ENCODE peak calls at places on chromosomes 1 and 21, in seven cellular contexts. X, R, N, U, M, A and V are unnamed samples.

GRCh38 chr21:44694776-44695175 is 2.2 kb upstream of the KRTAP10-12 start:
- DNase-seq in X (no peak), R (no peak), N (no peak), U (no peak), M (no peak), A (no peak), V (no peak)

GRCh38 chr21:41369105-41369914 is 7.5 kb downstream of the MX2 start:
- DNase-seq in X (no peak), R (no peak), N (peak; percentile 21), U (peak; percentile 47), M (no peak), A (no peak), V (peak; percentile 31)

GRCh38 chr1:162292422-162292849 is 84.2 kb downstream of the SPATA46 start:
- DNase-seq in X (no peak), R (no peak), N (no peak), U (no peak), M (peak; percentile 62), A (no peak), V (no peak)

GRCh38 chr1:100921110-100921706 is 25.3 kb downstream of the SLC30A7 start:
- DNase-seq in X (no peak), R (no peak), N (peak; percentile 46), U (peak; percentile 61), M (peak; percentile 41), A (no peak), V (no peak)

GRCh38 chr1:5996641-5997270 is 4.5 kb upstream of the NPHP4 start:
- DNase-seq in X (no peak), R (no peak), N (no peak), U (no peak), M (no peak), A (no peak), V (no peak)

GRCh38 chr1:33342041-33342723 is 21.3 kb upstream of the A3GALT2 start:
- DNase-seq in X (peak; percentile 91), R (peak; percentile 90), N (peak; percentile 84), U (peak; percentile 79), M (peak; percentile 99), A (peak; percentile 44), V (peak; percentile 79)

GRCh38 chr1:84888753-84889152 is 4.3 kb downstream of the LPAR3 start:
- DNase-seq in X (no peak), R (no peak), N (no peak), U (no peak), M (no peak), A (peak; percentile 59), V (no peak)

GRCh38 chr1:23177438-23178380 is 9.1 kb upstream of the LUZP1 start:
- DNase-seq in X (peak; percentile 76), R (peak; percentile 60), N (peak; percentile 69), U (no peak), M (peak; percentile 84), A (no peak), V (peak; percentile 81)

GRCh38 chr1:171653796-171654704 is 1.6 kb upstream of the MYOC start:
- DNase-seq in X (peak; percentile 78), R (no peak), N (no peak), U (no peak), M (peak; percentile 75), A (no peak), V (peak; percentile 53)

GRCh38 chr1:180193371-180194047 is 36.6 kb upstream of the LHX4 start:
- DNase-seq in X (no peak), R (no peak), N (peak; percentile 69), U (no peak), M (no peak), A (no peak), V (no peak)

GRCh38 chr1:100523038-100523649 is 14.8 kb upstream of the GPR88 start:
- DNase-seq in X (no peak), R (no peak), N (no peak), U (no peak), M (no peak), A (no peak), V (no peak)

GRCh38 chr1:224805889-224806288 is 123.6 kb upstream of the DNAH14 start:
- DNase-seq in X (no peak), R (no peak), N (no peak), U (no peak), M (no peak), A (no peak), V (no peak)

GRCh38 chr1:243739335-243740003 is 110.6 kb downstream of the AKT3 start:
- DNase-seq in X (peak; percentile 85), R (no peak), N (no peak), U (no peak), M (no peak), A (no peak), V (no peak)
- H3K9me3 ChIP-seq in X (no peaks in the 10 kb centered on the region), R (no peaks in the 10 kb centered on the region), N (no peaks in the 10 kb centered on the region), U (no peaks in the 10 kb centered on the region), M (no peaks in the 10 kb centered on the region), A (no peaks in the 10 kb centered on the region), V (no peaks in the 10 kb centered on the region)

DNA sequence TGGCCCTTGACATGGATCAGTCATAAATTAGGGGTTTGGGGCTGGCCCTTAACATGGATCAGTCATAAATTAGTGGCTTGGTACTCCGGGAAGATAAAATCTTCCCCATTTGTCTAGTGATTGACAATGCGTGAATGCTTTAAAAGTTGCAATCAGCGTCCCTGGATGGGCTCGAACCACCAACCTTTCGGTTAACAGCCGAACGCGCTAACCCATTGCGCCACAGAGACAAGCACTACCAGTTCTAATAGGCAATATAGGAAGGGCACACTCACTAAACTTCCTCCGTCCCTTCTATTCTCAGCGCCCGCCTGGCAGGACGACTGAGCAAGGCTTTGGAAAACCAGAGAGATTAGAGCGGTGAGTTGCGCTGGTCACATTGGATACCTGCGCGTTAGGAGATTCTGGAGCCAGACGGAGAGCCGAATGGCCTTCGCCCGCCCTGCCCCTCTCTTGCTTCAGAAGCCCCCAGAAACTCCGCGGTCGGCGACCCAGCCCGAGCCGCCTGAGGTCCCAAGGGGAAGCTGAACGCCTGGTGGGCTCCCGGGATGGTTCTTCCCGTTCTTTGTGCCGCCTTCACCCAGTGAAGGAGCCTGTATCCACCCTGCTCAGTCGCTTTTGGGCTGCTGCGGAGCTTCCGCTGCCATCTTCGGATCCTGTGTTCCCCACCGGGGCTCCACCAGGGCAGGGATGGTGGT is 235.9 kb downstream of the FAM72C start:
- DNase-seq in X (peak; percentile 73), R (peak; percentile 40), N (peak; percentile 29), U (no peak), M (no peak), A (no peak), V (no peak)
- H3K9me3 ChIP-seq in X (no peaks in the 10 kb centered on the region), R (no peaks in the 10 kb centered on the region), N (no peaks in the 10 kb centered on the region), U (no peaks in the 10 kb centered on the region), M (no peaks in the 10 kb centered on the region), A (no peaks in the 10 kb centered on the region), V (no peaks in the 10 kb centered on the region)

DNA sequence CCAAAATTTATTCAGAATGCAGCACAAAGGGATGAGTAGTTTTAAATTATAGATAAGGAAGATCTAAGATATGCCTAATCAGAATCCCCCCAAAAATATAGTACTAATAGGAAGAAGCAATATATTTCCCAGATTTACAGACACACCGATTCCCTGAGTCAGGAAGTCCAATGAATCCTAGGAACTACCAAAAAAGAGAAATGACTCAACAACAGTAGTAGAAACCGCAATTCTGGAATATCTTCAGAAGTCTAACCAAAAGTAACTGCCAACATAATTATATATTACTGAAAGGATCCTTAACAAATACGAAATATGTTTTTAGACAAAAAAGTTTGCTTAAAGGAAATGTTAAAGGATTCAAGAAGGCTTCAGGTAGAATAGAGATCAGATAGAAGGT is 10.3 kb downstream of the AHCTF1 start:
- DNase-seq in X (no peak), R (no peak), N (no peak), U (no peak), M (peak; percentile 23), A (no peak), V (no peak)
- H3K9me3 ChIP-seq in X (no peaks in the 10 kb centered on the region), R (no peaks in the 10 kb centered on the region), N (no peaks in the 10 kb centered on the region), U (no peaks in the 10 kb centered on the region), M (no peaks in the 10 kb centered on the region), A (no peaks in the 10 kb centered on the region), V (no peaks in the 10 kb centered on the region)

GRCh38 chr1:167325151-167325550 is 104.5 kb downstream of the POU2F1 start:
- DNase-seq in X (no peak), R (no peak), N (no peak), U (no peak), M (no peak), A (no peak), V (no peak)
- H3K9me3 ChIP-seq in X (peaks cover 11% of the 10 kb centered on the region), R (peaks cover 3% of the 10 kb centered on the region), N (peaks cover 43% of the 10 kb centered on the region), U (peaks cover 36% of the 10 kb centered on the region), M (no peaks in the 10 kb centered on the region), A (peaks cover 6% of the 10 kb centered on the region), V (peaks cover 36% of the 10 kb centered on the region)

GRCh38 chr1:197659175-197659574 is 116.1 kb downstream of the DENND1B start:
- DNase-seq in X (no peak), R (no peak), N (no peak), U (no peak), M (no peak), A (no peak), V (no peak)
- H3K9me3 ChIP-seq in X (no peaks in the 10 kb centered on the region), R (no peaks in the 10 kb centered on the region), N (no peaks in the 10 kb centered on the region), U (no peaks in the 10 kb centered on the region), M (no peaks in the 10 kb centered on the region), A (no peaks in the 10 kb centered on the region), V (no peaks in the 10 kb centered on the region)

GRCh38 chr1:10777749-10778574 is 18.5 kb downstream of the CASZ1 start:
- DNase-seq in X (no peak), R (no peak), N (no peak), U (no peak), M (no peak), A (no peak), V (no peak)

GRCh38 chr1:10773851-10774614 is 22.4 kb downstream of the CASZ1 start:
- DNase-seq in X (no peak), R (no peak), N (no peak), U (no peak), M (no peak), A (no peak), V (no peak)

GRCh38 chr1:10774615-10775310 is 21.7 kb downstream of the CASZ1 start:
- DNase-seq in X (no peak), R (no peak), N (no peak), U (no peak), M (no peak), A (no peak), V (no peak)

GRCh38 chr1:10778640-10779039 is 17.8 kb downstream of the CASZ1 start:
- DNase-seq in X (no peak), R (no peak), N (peak; percentile 53), U (no peak), M (no peak), A (no peak), V (no peak)

GRCh38 chr1:10776206-10776905 is 20.1 kb downstream of the CASZ1 start:
- DNase-seq in X (no peak), R (no peak), N (peak; percentile 72), U (no peak), M (no peak), A (no peak), V (no peak)
- H3K9me3 ChIP-seq in X (no peaks in the 10 kb centered on the region), R (no peaks in the 10 kb centered on the region), N (no peaks in the 10 kb centered on the region), U (no peaks in the 10 kb centered on the region), M (no peaks in the 10 kb centered on the region), A (no peaks in the 10 kb centered on the region), V (no peaks in the 10 kb centered on the region)

GRCh38 chr1:69436151-69436550 is 131.6 kb upstream of the LRRC7 start:
- DNase-seq in X (no peak), R (no peak), N (no peak), U (no peak), M (no peak), A (no peak), V (no peak)

GRCh38 chr1:69441496-69441895 is 126.2 kb upstream of the LRRC7 start:
- DNase-seq in X (no peak), R (no peak), N (no peak), U (no peak), M (no peak), A (no peak), V (no peak)
- H3K9me3 ChIP-seq in X (no peaks in the 10 kb centered on the region), R (no peaks in the 10 kb centered on the region), N (no peaks in the 10 kb centered on the region), U (no peaks in the 10 kb centered on the region), M (no peaks in the 10 kb centered on the region), A (no peaks in the 10 kb centered on the region), V (no peaks in the 10 kb centered on the region)